ENCODE peak calls at places on chromosome 19, in ten cellular contexts. K is OCI-M1; Q is brain pericyte; W is stimulated activated CD4-positive, alpha-beta T cell treated with anti-CD3 and anti-CD28 coated beads, Interleukin-12 subunit alpha, Interleukin-12 subunit beta, amount 100 ng/mL, for 24 hours; Z is fibroblast of the aortic adventitia; L is NCI-H1092; O is fibroblast of the conjunctiva; M is activated effector memory CD4-positive, alpha-beta T cell treated with anti-CD3 and anti-CD28 coated beads, Interleukin-2, amount 50 U/mL, for 16 hours; H is stimulated activated CD8-positive, alpha-beta memory T cell treated with anti-CD3 and anti-CD28 coated beads, Interleukin-15, amount 100 ng/mL, for 4 hours; U is A549. S is an unnamed sample.
A peak's percentile ranks its signal among the peaks of the same experiment; 100 is the strongest.

GRCh38 chr19:795691-796581 is 1.3 kb upstream of the PTBP1 start:
- DNase-seq in L (no peak), Z (no peak), Q (no peak), W (no peak), H (no peak), U (no peak), O (no peak), K (no peak), M (no peak), S (no peak)

GRCh38 chr19:27881213-27881612 is 1331.7 kb downstream of the UQCRFS1 start:
- DNase-seq in H (no peak), U (no peak), Q (no peak), K (no peak), W (no peak), L (no peak), Z (no peak), O (no peak), M (no peak), S (no peak)

GRCh38 chr19:36915992-36916830 is at the start of the genes ZNF568 and ZNF829:
- DNase-seq in Z (peak; percentile 87), L (peak; percentile 69), H (peak; percentile 80), M (peak; percentile 96), W (peak; percentile 86), K (peak; percentile 99), Q (peak; percentile 64), O (peak; percentile 72), U (peak; percentile 87), S (peak; percentile 84)

GRCh38 chr19:33429891-33430673 is 56.6 kb downstream of the CEBPG start:
- DNase-seq in L (no peak), Q (no peak), U (no peak), K (no peak), M (peak; percentile 65), Z (no peak), W (no peak), H (no peak), O (no peak), S (peak; percentile 64)

GRCh38 chr19:11257827-11258380 is 4.4 kb downstream of the DOCK6 start:
- DNase-seq in Q (no peak), U (no peak), H (no peak), Z (no peak), L (no peak), W (no peak), M (no peak), K (no peak), O (no peak), S (no peak)

GRCh38 chr19:5114713-5115112 is 145.8 kb downstream of the KDM4B start:
- DNase-seq in L (no peak), O (no peak), W (no peak), Z (no peak), Q (no peak), M (no peak), U (no peak), K (no peak), H (no peak), S (no peak)

GRCh38 chr19:13298565-13299481 is 148.6 kb downstream of the IER2 start:
- DNase-seq in U (no peak), L (no peak), W (no peak), H (no peak), K (no peak), Z (no peak), M (no peak), Q (no peak), O (no peak), S (no peak)

GRCh38 chr19:27972291-27973040 is 1240.5 kb downstream of the UQCRFS1 start:
- DNase-seq in K (peak; percentile 45), H (no peak), L (no peak), O (no peak), W (no peak), M (no peak), U (no peak), Z (peak; percentile 35), Q (no peak), S (no peak)

GRCh38 chr19:15199652-15200574 is 882 bp downstream of the NOTCH3 start:
- DNase-seq in W (no peak), Q (no peak), Z (no peak), U (no peak), L (no peak), O (no peak), K (peak; percentile 48), M (no peak), H (no peak), S (no peak)

GRCh38 chr19:45195764-45196163 is 17.2 kb downstream of the BLOC1S3 start:
- DNase-seq in W (no peak), U (no peak), L (no peak), O (peak; percentile 6), Q (no peak), K (no peak), Z (no peak), M (no peak), H (no peak), S (no peak)

GRCh38 chr19:58262922-58263296 is 15.8 kb upstream of the ZNF8 start:
- DNase-seq in K (no peak), Z (no peak), Q (no peak), M (no peak), H (no peak), W (no peak), U (no peak), O (no peak), L (no peak), S (no peak)

GRCh38 chr19:58558066-58558622 is at the start of gene UBE2M:
- DNase-seq in Z (peak; percentile 33), O (no peak), H (no peak), K (no peak), W (no peak), Q (no peak), U (peak; percentile 42), L (no peak), M (peak; percentile 87), S (no peak)

GRCh38 chr19:31975461-31975860 is 369.9 kb upstream of the ZNF507 start:
- DNase-seq in Z (no peak), U (no peak), Q (no peak), M (no peak), W (no peak), H (no peak), O (no peak), L (no peak), K (no peak), S (no peak)

GRCh38 chr19:53102186-53102585 is 1.0 kb downstream of the ZNF160 start:
- DNase-seq in K (peak; percentile 45), W (no peak), Z (peak; percentile 3), L (no peak), H (no peak), U (no peak), Q (no peak), M (no peak), O (no peak), S (no peak)

GRCh38 chr19:35228177-35228930 is at the start of gene FAM187B:
- DNase-seq in Z (no peak), L (no peak), U (no peak), K (no peak), M (no peak), O (no peak), Q (no peak), H (no peak), W (no peak), S (no peak)

GRCh38 chr19:52722062-52723005 is 12.5 kb downstream of the ZNF611 start:
- DNase-seq in K (no peak), L (no peak), M (no peak), O (peak; percentile 34), Q (no peak), H (no peak), W (no peak), Z (peak; percentile 66), U (peak; percentile 19), S (no peak)

GRCh38 chr19:42250666-42251531 is 4.0 kb downstream of the ERF start:
- DNase-seq in H (no peak), U (no peak), O (no peak), M (peak; percentile 66), Z (peak; percentile 55), K (no peak), Q (no peak), L (peak; percentile 47), W (no peak), S (no peak)

GRCh38 chr19:2239173-2239572 is 2.5 kb downstream of the SF3A2 start:
- DNase-seq in H (no peak), W (no peak), Z (no peak), K (peak; percentile 38), U (no peak), L (no peak), M (no peak), O (no peak), Q (no peak), S (no peak)

GRCh38 chr19:38031423-38031770 is 124.4 kb downstream of the SIPA1L3 start:
- DNase-seq in Z (peak; percentile 72), U (peak; percentile 47), H (no peak), M (no peak), O (no peak), W (no peak), Q (peak; percentile 55), L (no peak), K (no peak), S (no peak)

GRCh38 chr19:2476451-2477140 is 669 bp downstream of the GADD45B start:
- DNase-seq in Q (peak; percentile 78), U (peak; percentile 57), M (peak; percentile 89), H (peak; percentile 62), W (no peak), Z (peak; percentile 64), K (peak; percentile 35), L (no peak), O (no peak), S (peak; percentile 88)

GRCh38 chr19:6796278-6796677 is 23.8 kb downstream of the VAV1 start:
- DNase-seq in O (no peak), K (no peak), L (no peak), W (no peak), Z (no peak), U (no peak), Q (no peak), M (no peak), H (no peak), S (no peak)

GRCh38 chr19:14413765-14414171 is 5.4 kb downstream of the DDX39A start:
- DNase-seq in Q (peak; percentile 45), H (no peak), L (no peak), W (no peak), Z (peak; percentile 48), M (no peak), K (no peak), O (no peak), U (no peak), S (no peak)

GRCh38 chr19:47778089-47778953 is at the start of gene SELENOW:
- DNase-seq in O (no peak), K (peak; percentile 65), M (peak; percentile 92), U (peak; percentile 83), H (peak; percentile 44), Z (peak; percentile 65), Q (peak; percentile 34), W (peak; percentile 60), L (peak; percentile 54), S (peak; percentile 75)

GRCh38 chr19:58364127-58364526 is 1.6 kb upstream of the ZNF497 start:
- DNase-seq in L (no peak), U (no peak), W (no peak), Z (no peak), O (no peak), Q (no peak), K (peak; percentile 54), H (no peak), M (no peak), S (no peak)

GRCh38 chr19:4304509-4305252 is at the start of gene FSD1:
- DNase-seq in M (peak; percentile 84), U (peak; percentile 52), K (peak; percentile 30), H (peak; percentile 30), O (no peak), L (peak; percentile 53), Z (peak; percentile 42), Q (no peak), W (peak; percentile 51), S (no peak)

GRCh38 chr19:35013047-35013819 is 13.1 kb downstream of the GRAMD1A start:
- DNase-seq in H (peak; percentile 42), M (peak; percentile 92), O (peak; percentile 34), L (no peak), W (peak; percentile 67), Q (no peak), Z (peak; percentile 62), U (peak; percentile 82), K (peak; percentile 47), S (peak; percentile 65)

GRCh38 chr19:387777-388176 is 21.2 kb downstream of the C2CD4C start:
- DNase-seq in Q (no peak), K (no peak), H (no peak), Z (no peak), L (no peak), O (no peak), U (no peak), W (no peak), M (peak; percentile 34), S (peak; percentile 4)

S was measured in posterior cingulate gyrus.